ENCODE peak calls at places on chromosomes 13 and 19, in eight cellular contexts. J, I, U, O, R, H, Q and W are unnamed samples.

GRCh38 chr13:94389544-94390351 is 89.7 kb downstream of the DCT start:
- DNase-seq in J (no peak), I (no peak), U (peak; percentile 12), O (no peak), R (no peak), H (no peak), Q (no peak), W (no peak)

GRCh38 chr13:50319603-50320296 is 304.5 kb downstream of the KCNRG start:
- DNase-seq in J (peak; percentile 20), I (peak; percentile 10), U (no peak), O (no peak), R (no peak), H (no peak), Q (no peak), W (peak; percentile 17)

GRCh38 chr13:90806905-90807304 is 540.6 kb upstream of the MIR17HG start:
- DNase-seq in J (no peak), I (no peak), U (no peak), O (no peak), R (no peak), H (no peak), Q (no peak), W (no peak)

GRCh38 chr13:34308725-34309124 is 490.8 kb downstream of the RFC3 start:
- DNase-seq in J (no peak), I (no peak), U (peak; percentile 58), O (no peak), R (no peak), H (no peak), Q (no peak), W (no peak)

GRCh38 chr13:110250258-110250891 is 56.6 kb downstream of the COL4A1 start:
- DNase-seq in J (no peak), I (peak; percentile 49), U (peak; percentile 66), O (no peak), R (no peak), H (no peak), Q (no peak), W (peak; percentile 81)

GRCh38 chr13:60162096-60162495 is 1.6 kb downstream of the DIAPH3 start:
- DNase-seq in J (no peak), I (peak; percentile 71), U (no peak), O (no peak), R (no peak), H (no peak), Q (no peak), W (no peak)

GRCh38 chr19:31340059-31341025 is 8.9 kb downstream of the TSHZ3 start:
- DNase-seq in J (no peak), I (no peak), U (no peak), O (no peak), R (no peak), H (no peak), Q (no peak), W (no peak)

GRCh38 chr19:49205114-49205513 is 47.5 kb downstream of the TRPM4 start:
- DNase-seq in J (no peak), I (no peak), U (no peak), O (no peak), R (no peak), H (no peak), Q (no peak), W (no peak)

GRCh38 chr13:67366533-67366932 is 136.4 kb upstream of the PCDH9 start:
- DNase-seq in J (peak; percentile 3), I (peak; percentile 25), U (no peak), O (no peak), R (no peak), H (no peak), Q (no peak), W (peak; percentile 31)

GRCh38 chr13:113077953-113078894 is 27.4 kb upstream of the F7 start:
- DNase-seq in J (no peak), I (no peak), U (no peak), O (no peak), R (no peak), H (no peak), Q (no peak), W (no peak)

GRCh38 chr13:52459668-52460067 is 4.4 kb downstream of the CKAP2 start:
- DNase-seq in J (no peak), I (peak; percentile 50), U (no peak), O (no peak), R (no peak), H (no peak), Q (no peak), W (peak; percentile 72)

GRCh38 chr13:102234618-102235017 is 167.2 kb downstream of the FGF14 start:
- DNase-seq in J (no peak), I (no peak), U (no peak), O (no peak), R (no peak), H (no peak), Q (no peak), W (no peak)

GRCh38 chr13:112204881-112205327 is 138.0 kb downstream of the SOX1 start:
- DNase-seq in J (no peak), I (no peak), U (no peak), O (no peak), R (no peak), H (no peak), Q (no peak), W (no peak)

GRCh38 chr13:80050252-80050651 is 290.7 kb downstream of the SPRY2 start:
- DNase-seq in J (no peak), I (peak; percentile 12), U (no peak), O (no peak), R (no peak), H (no peak), Q (no peak), W (no peak)

GRCh38 chr13:59519776-59520175 is 644.0 kb downstream of the DIAPH3 start:
- DNase-seq in J (no peak), I (no peak), U (no peak), O (no peak), R (no peak), H (no peak), Q (no peak), W (peak; percentile 35)

GRCh38 chr13:73254827-73255226 is 196.0 kb downstream of the KLF5 start:
- DNase-seq in J (no peak), I (peak; percentile 68), U (no peak), O (no peak), R (no peak), H (no peak), Q (no peak), W (no peak)

GRCh38 chr19:40521276-40521675 is 54.5 kb downstream of the SPTBN4 start:
- DNase-seq in J (peak; percentile 67), I (no peak), U (no peak), O (no peak), R (no peak), H (no peak), Q (no peak), W (no peak)

GRCh38 chr19:39430675-39431593 is 4.8 kb downstream of the RPS16 start:
- DNase-seq in J (peak; percentile 100), I (peak; percentile 63), U (no peak), O (no peak), R (no peak), H (peak; percentile 50), Q (no peak), W (peak; percentile 99)

GRCh38 chr19:2761309-2761677 is 21.5 kb upstream of the SLC39A3 start:
- DNase-seq in J (no peak), I (no peak), U (no peak), O (no peak), R (no peak), H (no peak), Q (no peak), W (no peak)

GRCh38 chr19:12769689-12770088 is 5.7 kb downstream of the HOOK2 start:
- DNase-seq in J (peak; percentile 94), I (no peak), U (no peak), O (no peak), R (no peak), H (no peak), Q (no peak), W (no peak)

GRCh38 chr19:40191836-40192646 is 815 bp downstream of the MAP3K10 start:
- DNase-seq in J (peak; percentile 72), I (peak; percentile 54), U (no peak), O (peak; percentile 54), R (no peak), H (no peak), Q (no peak), W (no peak)

GRCh38 chr19:35935911-35936737 is at the start of gene LRFN3:
- DNase-seq in J (peak; percentile 97), I (peak; percentile 71), U (no peak), O (peak; percentile 96), R (peak; percentile 69), H (no peak), Q (no peak), W (peak; percentile 46)

GRCh38 chr19:1110809-1111640 is 7.2 kb downstream of the GPX4 start:
- DNase-seq in J (peak; percentile 45), I (no peak), U (no peak), O (no peak), R (no peak), H (no peak), Q (no peak), W (no peak)

GRCh38 chr19:18478545-18479311 is 40.8 kb upstream of the ISYNA1 start:
- DNase-seq in J (peak; percentile 56), I (peak; percentile 88), U (peak; percentile 74), O (no peak), R (peak; percentile 10), H (no peak), Q (peak; percentile 38), W (peak; percentile 73)

GRCh38 chr19:38392707-38393308 is 4.3 kb downstream of the SPRED3 start:
- DNase-seq in J (peak; percentile 40), I (peak; percentile 49), U (no peak), O (no peak), R (no peak), H (no peak), Q (no peak), W (peak; percentile 69)